ENCODE peak calls at places on chromosomes 2 and 18, in eight cellular contexts. One of them, this sample, is unnamed.

GRCh38 chr2:231666171-231667095 is 41.9 kb upstream of the PTMA start:
- DNase-seq in fibroblast of lung: peak; percentile 96
- DNase-seq in GM23248: peak; percentile 97
- DNase-seq in GM06990: peak; percentile 87
- DNase-seq in adipocyte: peak; percentile 95
- DNase-seq in endodermal cell: peak; percentile 97
- DNase-seq in tibial artery: peak; percentile 98
- DNase-seq in upper lobe of right lung: peak; percentile 98
- DNase-seq in this sample: peak; percentile 68

GRCh38 chr18:62659698-62660097 is 55.6 kb upstream of the PHLPP1 start:
- DNase-seq in fibroblast of lung: no peak
- DNase-seq in GM23248: no peak
- DNase-seq in GM06990: no peak
- DNase-seq in adipocyte: no peak
- DNase-seq in endodermal cell: peak; percentile 48
- DNase-seq in tibial artery: no peak
- DNase-seq in upper lobe of right lung: no peak
- DNase-seq in this sample: no peak

GRCh38 chr2:240786871-240787311 is 33.1 kb downstream of the KIF1A start:
- DNase-seq in fibroblast of lung: no peak
- DNase-seq in GM23248: no peak
- DNase-seq in GM06990: no peak
- DNase-seq in adipocyte: no peak
- DNase-seq in endodermal cell: no peak
- DNase-seq in tibial artery: no peak
- DNase-seq in upper lobe of right lung: peak; percentile 53
- DNase-seq in this sample: no peak

GRCh38 chr2:227404575-227404974 is 16.8 kb upstream of the SCYGR1 start:
- DNase-seq in fibroblast of lung: no peak
- DNase-seq in GM23248: no peak
- DNase-seq in GM06990: no peak
- DNase-seq in adipocyte: no peak
- DNase-seq in endodermal cell: no peak
- DNase-seq in tibial artery: no peak
- DNase-seq in upper lobe of right lung: no peak
- DNase-seq in this sample: no peak

GRCh38 chr2:203936949-203937348 is 386 bp downstream of the ICOS start:
- DNase-seq in fibroblast of lung: no peak
- DNase-seq in GM23248: no peak
- DNase-seq in GM06990: no peak
- DNase-seq in adipocyte: no peak
- DNase-seq in endodermal cell: no peak
- DNase-seq in tibial artery: no peak
- DNase-seq in upper lobe of right lung: no peak
- DNase-seq in this sample: no peak

GRCh38 chr2:116510117-116510671 is 1304.3 kb upstream of the DDX18 start:
- DNase-seq in fibroblast of lung: no peak
- DNase-seq in GM23248: peak; percentile 11
- DNase-seq in GM06990: no peak
- DNase-seq in adipocyte: no peak
- DNase-seq in endodermal cell: peak; percentile 49
- DNase-seq in tibial artery: no peak
- DNase-seq in upper lobe of right lung: no peak
- DNase-seq in this sample: no peak

GRCh38 chr2:127061377-127062273 is 45.3 kb downstream of the BIN1 start:
- DNase-seq in fibroblast of lung: no peak
- DNase-seq in GM23248: no peak
- DNase-seq in GM06990: no peak
- DNase-seq in adipocyte: no peak
- DNase-seq in endodermal cell: no peak
- DNase-seq in tibial artery: no peak
- DNase-seq in upper lobe of right lung: no peak
- DNase-seq in this sample: no peak

GRCh38 chr2:88059979-88060906 is 4.7 kb upstream of the KRCC1 start:
- DNase-seq in fibroblast of lung: peak; percentile 53
- DNase-seq in GM23248: peak; percentile 66
- DNase-seq in GM06990: no peak
- DNase-seq in adipocyte: peak; percentile 73
- DNase-seq in endodermal cell: no peak
- DNase-seq in tibial artery: no peak
- DNase-seq in upper lobe of right lung: no peak
- DNase-seq in this sample: no peak

GRCh38 chr18:74498712-74499629 is 2.8 kb downstream of the CNDP2 start:
- DNase-seq in fibroblast of lung: peak; percentile 4
- DNase-seq in GM23248: peak; percentile 42
- DNase-seq in GM06990: peak; percentile 62
- DNase-seq in adipocyte: no peak
- DNase-seq in endodermal cell: no peak
- DNase-seq in tibial artery: peak; percentile 45
- DNase-seq in upper lobe of right lung: peak; percentile 90
- DNase-seq in this sample: no peak

GRCh38 chr2:204260906-204261305 is 284.4 kb upstream of the PARD3B start:
- DNase-seq in fibroblast of lung: no peak
- DNase-seq in GM23248: no peak
- DNase-seq in GM06990: no peak
- DNase-seq in adipocyte: no peak
- DNase-seq in endodermal cell: no peak
- DNase-seq in tibial artery: no peak
- DNase-seq in upper lobe of right lung: no peak
- DNase-seq in this sample: no peak

GRCh38 chr2:46995844-46996243 is 80.2 kb upstream of the MCFD2 start:
- DNase-seq in fibroblast of lung: no peak
- DNase-seq in GM23248: no peak
- DNase-seq in GM06990: no peak
- DNase-seq in adipocyte: no peak
- DNase-seq in endodermal cell: no peak
- DNase-seq in tibial artery: no peak
- DNase-seq in upper lobe of right lung: no peak
- DNase-seq in this sample: no peak

GRCh38 chr18:44909191-44909719 is 228.6 kb downstream of the SETBP1 start:
- DNase-seq in fibroblast of lung: no peak
- DNase-seq in GM23248: no peak
- DNase-seq in GM06990: peak; percentile 75
- DNase-seq in adipocyte: no peak
- DNase-seq in endodermal cell: no peak
- DNase-seq in tibial artery: no peak
- DNase-seq in upper lobe of right lung: no peak
- DNase-seq in this sample: peak; percentile 18

GRCh38 chr2:230898661-230899091 is 26.4 kb downstream of the GPR55 start:
- DNase-seq in fibroblast of lung: no peak
- DNase-seq in GM23248: no peak
- DNase-seq in GM06990: no peak
- DNase-seq in adipocyte: no peak
- DNase-seq in endodermal cell: peak; percentile 33
- DNase-seq in tibial artery: no peak
- DNase-seq in upper lobe of right lung: no peak
- DNase-seq in this sample: no peak

GRCh38 chr2:184611221-184612085 is 13.1 kb downstream of the ZNF804A start:
- DNase-seq in fibroblast of lung: peak; percentile 62
- DNase-seq in GM23248: peak; percentile 57
- DNase-seq in GM06990: no peak
- DNase-seq in adipocyte: peak; percentile 75
- DNase-seq in endodermal cell: no peak
- DNase-seq in tibial artery: no peak
- DNase-seq in upper lobe of right lung: no peak
- DNase-seq in this sample: peak; percentile 8

GRCh38 chr2:61434314-61434713 is 36.6 kb downstream of the USP34 start:
- DNase-seq in fibroblast of lung: no peak
- DNase-seq in GM23248: no peak
- DNase-seq in GM06990: no peak
- DNase-seq in adipocyte: no peak
- DNase-seq in endodermal cell: no peak
- DNase-seq in tibial artery: no peak
- DNase-seq in upper lobe of right lung: peak; percentile 71
- DNase-seq in this sample: no peak

GRCh38 chr2:10457846-10458563 is 9.9 kb upstream of the ODC1 start:
- DNase-seq in fibroblast of lung: peak; percentile 68
- DNase-seq in GM23248: peak; percentile 77
- DNase-seq in GM06990: no peak
- DNase-seq in adipocyte: peak; percentile 47
- DNase-seq in endodermal cell: no peak
- DNase-seq in tibial artery: no peak
- DNase-seq in upper lobe of right lung: no peak
- DNase-seq in this sample: peak; percentile 36

GRCh38 chr2:223100061-223100511 is 48.1 kb downstream of the KCNE4 start:
- DNase-seq in fibroblast of lung: peak; percentile 73
- DNase-seq in GM23248: peak; percentile 78
- DNase-seq in GM06990: no peak
- DNase-seq in adipocyte: peak; percentile 82
- DNase-seq in endodermal cell: no peak
- DNase-seq in tibial artery: peak; percentile 49
- DNase-seq in upper lobe of right lung: no peak
- DNase-seq in this sample: peak; percentile 88

GRCh38 chr2:28219736-28220364 is 172.8 kb upstream of the FOSL2 start:
- DNase-seq in fibroblast of lung: no peak
- DNase-seq in GM23248: no peak
- DNase-seq in GM06990: no peak
- DNase-seq in adipocyte: no peak
- DNase-seq in endodermal cell: no peak
- DNase-seq in tibial artery: no peak
- DNase-seq in upper lobe of right lung: no peak
- DNase-seq in this sample: no peak

GRCh38 chr2:74673821-74674528 is 19.9 kb downstream of the SEMA4F start:
- DNase-seq in fibroblast of lung: no peak
- DNase-seq in GM23248: no peak
- DNase-seq in GM06990: no peak
- DNase-seq in adipocyte: no peak
- DNase-seq in endodermal cell: no peak
- DNase-seq in tibial artery: no peak
- DNase-seq in upper lobe of right lung: no peak
- DNase-seq in this sample: no peak

GRCh38 chr18:79495591-79496071 is 99.9 kb downstream of the NFATC1 start:
- DNase-seq in fibroblast of lung: no peak
- DNase-seq in GM23248: no peak
- DNase-seq in GM06990: no peak
- DNase-seq in adipocyte: no peak
- DNase-seq in endodermal cell: no peak
- DNase-seq in tibial artery: peak; percentile 8
- DNase-seq in upper lobe of right lung: peak; percentile 40
- DNase-seq in this sample: no peak

GRCh38 chr2:157782057-157782845 is 93.9 kb downstream of the ACVR1 start:
- DNase-seq in fibroblast of lung: peak; percentile 32
- DNase-seq in GM23248: peak; percentile 38
- DNase-seq in GM06990: no peak
- DNase-seq in adipocyte: peak; percentile 12
- DNase-seq in endodermal cell: no peak
- DNase-seq in tibial artery: no peak
- DNase-seq in upper lobe of right lung: no peak
- DNase-seq in this sample: no peak

GRCh38 chr18:48997985-48998831 is 47.4 kb upstream of the SMAD7 start:
- DNase-seq in fibroblast of lung: peak; percentile 85
- DNase-seq in GM23248: peak; percentile 99
- DNase-seq in GM06990: no peak
- DNase-seq in adipocyte: peak; percentile 93
- DNase-seq in endodermal cell: peak; percentile 97
- DNase-seq in tibial artery: peak; percentile 86
- DNase-seq in upper lobe of right lung: peak; percentile 83
- DNase-seq in this sample: peak; percentile 93

GRCh38 chr2:239309398-239310245 is 91.2 kb downstream of the HDAC4 start:
- DNase-seq in fibroblast of lung: no peak
- DNase-seq in GM23248: no peak
- DNase-seq in GM06990: no peak
- DNase-seq in adipocyte: no peak
- DNase-seq in endodermal cell: peak; percentile 40
- DNase-seq in tibial artery: peak; percentile 21
- DNase-seq in upper lobe of right lung: peak; percentile 53
- DNase-seq in this sample: no peak
- H3K4me3 ChIP-seq in fibroblast of lung: peak overlapping the region; percentile 25
- H3K4me3 ChIP-seq in GM23248: peak overlapping the region; percentile 68
- H3K4me3 ChIP-seq in GM06990: no peak overlapping the region
- H3K4me3 ChIP-seq in adipocyte: peak overlapping the region; percentile 81
- H3K4me3 ChIP-seq in endodermal cell: no peak overlapping the region
- H3K4me3 ChIP-seq in tibial artery: peak overlapping the region; percentile 17
- H3K4me3 ChIP-seq in upper lobe of right lung: peak overlapping the region; percentile 41
- H3K4me3 ChIP-seq in this sample: peak overlapping the region; percentile 34

DNA sequence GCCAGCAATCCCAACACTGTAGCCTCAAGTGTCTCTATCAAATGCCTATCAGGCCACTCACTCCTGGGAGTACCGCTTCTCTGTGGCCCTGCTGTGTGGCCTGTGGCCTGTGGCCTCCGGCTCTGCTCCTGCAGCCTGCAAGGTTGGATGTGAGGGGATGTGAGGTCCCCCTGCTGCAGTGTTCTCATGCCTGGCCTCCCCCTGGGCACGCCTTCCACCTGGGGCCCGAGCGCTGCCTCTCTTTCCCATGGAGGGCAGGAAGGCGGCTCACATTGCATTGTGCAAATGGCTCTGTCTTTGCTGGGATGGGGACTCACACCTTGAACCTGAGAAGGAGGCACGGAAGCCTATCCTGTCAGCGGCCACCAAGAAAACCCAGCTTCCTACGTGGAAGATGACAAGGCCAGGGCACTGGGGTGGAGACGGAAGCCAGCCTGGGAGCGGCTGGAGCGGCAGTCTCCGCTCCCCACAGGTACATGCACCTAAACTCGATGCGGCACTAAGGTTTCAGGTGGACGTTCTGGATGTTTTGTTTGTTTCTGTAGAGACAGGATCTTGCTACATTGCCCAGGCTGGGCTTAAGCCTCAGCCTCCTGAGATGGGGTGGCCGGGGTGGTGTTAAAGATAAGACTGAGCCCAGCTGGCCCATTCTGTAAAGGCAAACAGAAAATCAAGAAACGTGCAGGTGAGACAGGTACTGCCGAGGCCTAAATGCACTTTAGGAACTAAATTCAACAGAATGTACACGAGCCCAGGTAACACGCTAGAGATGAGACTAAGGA is 140.1 kb downstream of the HDAC4 start:
- DNase-seq in fibroblast of lung: no peak
- DNase-seq in GM23248: no peak
- DNase-seq in GM06990: no peak
- DNase-seq in adipocyte: no peak
- DNase-seq in endodermal cell: peak; percentile 15
- DNase-seq in tibial artery: no peak
- DNase-seq in upper lobe of right lung: no peak
- DNase-seq in this sample: no peak
- H3K4me3 ChIP-seq in fibroblast of lung: no peak overlapping the region
- H3K4me3 ChIP-seq in GM23248: no peak overlapping the region
- H3K4me3 ChIP-seq in GM06990: no peak overlapping the region
- H3K4me3 ChIP-seq in adipocyte: no peak overlapping the region
- H3K4me3 ChIP-seq in endodermal cell: no peak overlapping the region
- H3K4me3 ChIP-seq in tibial artery: no peak overlapping the region
- H3K4me3 ChIP-seq in upper lobe of right lung: no peak overlapping the region
- H3K4me3 ChIP-seq in this sample: no peak overlapping the region

DNA sequence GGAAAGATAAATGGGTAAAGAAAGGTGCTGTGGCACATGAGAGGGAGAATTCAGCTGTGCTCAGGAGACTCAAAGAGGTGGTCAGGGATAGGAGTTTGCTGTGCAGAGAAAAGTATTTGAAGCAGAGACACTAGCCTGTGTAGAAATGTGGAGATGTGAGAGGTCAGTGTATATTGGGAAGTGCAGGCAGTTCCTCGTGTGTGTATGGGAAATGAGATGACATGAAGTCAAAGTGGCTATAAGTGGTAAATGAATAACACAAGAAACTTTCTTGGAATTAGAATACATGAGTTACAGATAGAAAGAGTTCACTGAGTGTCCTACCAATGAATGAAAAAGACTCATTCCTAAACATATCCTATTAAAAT is 11.6 kb downstream of the MAP3K20 start:
- DNase-seq in fibroblast of lung: peak; percentile 58
- DNase-seq in GM23248: peak; percentile 33
- DNase-seq in GM06990: no peak
- DNase-seq in adipocyte: no peak
- DNase-seq in endodermal cell: no peak
- DNase-seq in tibial artery: no peak
- DNase-seq in upper lobe of right lung: no peak
- DNase-seq in this sample: peak; percentile 34
- H3K4me3 ChIP-seq in fibroblast of lung: no peak overlapping the region
- H3K4me3 ChIP-seq in GM23248: no peak overlapping the region
- H3K4me3 ChIP-seq in GM06990: no peak overlapping the region
- H3K4me3 ChIP-seq in adipocyte: peak overlapping the region; percentile 50
- H3K4me3 ChIP-seq in endodermal cell: no peak overlapping the region
- H3K4me3 ChIP-seq in tibial artery: no peak overlapping the region
- H3K4me3 ChIP-seq in upper lobe of right lung: no peak overlapping the region
- H3K4me3 ChIP-seq in this sample: no peak overlapping the region

GRCh38 chr2:133420748-133421147 is 147.5 kb downstream of the NCKAP5 start:
- DNase-seq in fibroblast of lung: no peak
- DNase-seq in GM23248: no peak
- DNase-seq in GM06990: no peak
- DNase-seq in adipocyte: no peak
- DNase-seq in endodermal cell: no peak
- DNase-seq in tibial artery: no peak
- DNase-seq in upper lobe of right lung: no peak
- DNase-seq in this sample: no peak
- H3K4me3 ChIP-seq in fibroblast of lung: no peak overlapping the region
- H3K4me3 ChIP-seq in GM23248: no peak overlapping the region
- H3K4me3 ChIP-seq in GM06990: no peak overlapping the region
- H3K4me3 ChIP-seq in adipocyte: no peak overlapping the region
- H3K4me3 ChIP-seq in endodermal cell: no peak overlapping the region
- H3K4me3 ChIP-seq in tibial artery: no peak overlapping the region
- H3K4me3 ChIP-seq in upper lobe of right lung: peak overlapping the region; percentile 24
- H3K4me3 ChIP-seq in this sample: no peak overlapping the region

This sample was measured in skeletal muscle cell.